ENCODE peak calls at places on chromosomes 12 and 14, in seven cellular contexts. One of them, this sample, is unnamed.

GRCh38 chr14:24443053-24443683 is 592 bp upstream of the SDR39U1 start:
- DNase-seq in Panc1: no peak
- DNase-seq in breast epithelium: no peak
- DNase-seq in CD4-positive, alpha-beta T cell: no peak
- DNase-seq in MCF 10A: no peak
- DNase-seq in GM06990: no peak
- DNase-seq in fibroblast of the aortic adventitia: no peak
- DNase-seq in this sample: no peak

GRCh38 chr14:37658174-37658573 is 62.7 kb downstream of the TTC6 start:
- DNase-seq in MCF 10A: no peak
- DNase-seq in GM06990: no peak
- DNase-seq in fibroblast of the aortic adventitia: no peak
- DNase-seq in CD4-positive, alpha-beta T cell: no peak
- DNase-seq in Panc1: no peak
- DNase-seq in breast epithelium: no peak
- DNase-seq in this sample: no peak

GRCh38 chr14:54857830-54858269 is 44.8 kb downstream of the GCH1 start:
- DNase-seq in breast epithelium: no peak
- DNase-seq in CD4-positive, alpha-beta T cell: no peak
- DNase-seq in MCF 10A: no peak
- DNase-seq in fibroblast of the aortic adventitia: peak; percentile 27
- DNase-seq in Panc1: no peak
- DNase-seq in GM06990: peak; percentile 46
- DNase-seq in this sample: no peak

GRCh38 chr12:122878780-122879612 is 16.9 kb downstream of the VPS37B start:
- DNase-seq in breast epithelium: no peak
- DNase-seq in fibroblast of the aortic adventitia: no peak
- DNase-seq in GM06990: no peak
- DNase-seq in CD4-positive, alpha-beta T cell: no peak
- DNase-seq in MCF 10A: no peak
- DNase-seq in Panc1: no peak
- DNase-seq in this sample: no peak

GRCh38 chr12:14264777-14265176 is 100.7 kb upstream of the ATF7IP start:
- DNase-seq in breast epithelium: no peak
- DNase-seq in Panc1: no peak
- DNase-seq in CD4-positive, alpha-beta T cell: no peak
- DNase-seq in MCF 10A: peak; percentile 50
- DNase-seq in GM06990: no peak
- DNase-seq in fibroblast of the aortic adventitia: no peak
- DNase-seq in this sample: no peak

GRCh38 chr14:55756078-55756477 is 176.1 kb downstream of the KTN1 start:
- DNase-seq in CD4-positive, alpha-beta T cell: no peak
- DNase-seq in Panc1: no peak
- DNase-seq in GM06990: no peak
- DNase-seq in breast epithelium: no peak
- DNase-seq in fibroblast of the aortic adventitia: no peak
- DNase-seq in MCF 10A: no peak
- DNase-seq in this sample: no peak

GRCh38 chr14:80152166-80152565 is 59.1 kb downstream of the DIO2 start:
- DNase-seq in CD4-positive, alpha-beta T cell: no peak
- DNase-seq in breast epithelium: no peak
- DNase-seq in Panc1: no peak
- DNase-seq in GM06990: no peak
- DNase-seq in fibroblast of the aortic adventitia: no peak
- DNase-seq in MCF 10A: no peak
- DNase-seq in this sample: no peak

GRCh38 chr12:66929121-66929520 is 250.2 kb upstream of the GRIP1 start:
- DNase-seq in breast epithelium: no peak
- DNase-seq in MCF 10A: no peak
- DNase-seq in GM06990: no peak
- DNase-seq in CD4-positive, alpha-beta T cell: no peak
- DNase-seq in fibroblast of the aortic adventitia: no peak
- DNase-seq in Panc1: no peak
- DNase-seq in this sample: no peak

DNA sequence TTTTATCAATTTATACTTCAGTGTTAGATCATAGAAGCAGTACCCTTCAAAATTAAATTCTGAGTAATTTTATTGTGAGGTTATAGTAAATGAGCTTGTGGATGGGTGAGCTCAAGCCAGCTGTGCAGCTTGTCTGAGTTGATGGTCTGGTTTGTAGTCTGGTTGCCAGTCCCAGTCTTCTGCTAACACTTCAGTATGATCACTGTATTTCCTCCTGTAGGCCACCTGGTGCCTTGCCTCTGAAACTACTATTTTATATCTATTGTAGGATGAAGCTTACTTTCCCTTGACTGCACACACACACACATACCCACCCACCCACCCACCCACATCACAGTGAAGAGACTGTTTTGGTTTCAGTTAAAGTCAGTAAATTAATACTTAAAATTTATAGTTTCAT is 496.4 kb downstream of the PCNX1 start:
- DNase-seq in Panc1: no peak
- DNase-seq in CD4-positive, alpha-beta T cell: no peak
- DNase-seq in breast epithelium: no peak
- DNase-seq in GM06990: peak; percentile 41
- DNase-seq in fibroblast of the aortic adventitia: peak; percentile 46
- DNase-seq in MCF 10A: peak; percentile 42
- DNase-seq in this sample: no peak
- TF ChIP-seq CTCF in Panc1: peak; percentile 12
- TF ChIP-seq CTCF in CD4-positive, alpha-beta T cell: no peak
- TF ChIP-seq CTCF in breast epithelium: no peak
- TF ChIP-seq CTCF in GM06990: peak; percentile 26
- TF ChIP-seq CTCF in fibroblast of the aortic adventitia: peak; percentile 23
- TF ChIP-seq CTCF in MCF 10A: peak; percentile 18
- TF ChIP-seq CTCF in this sample: no peak

GRCh38 chr14:86781111-86781510 is 1211.9 kb downstream of the GALC start:
- DNase-seq in fibroblast of the aortic adventitia: no peak
- DNase-seq in CD4-positive, alpha-beta T cell: no peak
- DNase-seq in Panc1: no peak
- DNase-seq in GM06990: no peak
- DNase-seq in MCF 10A: no peak
- DNase-seq in breast epithelium: no peak
- DNase-seq in this sample: no peak
- TF ChIP-seq CTCF in fibroblast of the aortic adventitia: no peak
- TF ChIP-seq CTCF in CD4-positive, alpha-beta T cell: no peak
- TF ChIP-seq CTCF in Panc1: no peak
- TF ChIP-seq CTCF in GM06990: no peak
- TF ChIP-seq CTCF in MCF 10A: no peak
- TF ChIP-seq CTCF in breast epithelium: no peak
- TF ChIP-seq CTCF in this sample: no peak

DNA sequence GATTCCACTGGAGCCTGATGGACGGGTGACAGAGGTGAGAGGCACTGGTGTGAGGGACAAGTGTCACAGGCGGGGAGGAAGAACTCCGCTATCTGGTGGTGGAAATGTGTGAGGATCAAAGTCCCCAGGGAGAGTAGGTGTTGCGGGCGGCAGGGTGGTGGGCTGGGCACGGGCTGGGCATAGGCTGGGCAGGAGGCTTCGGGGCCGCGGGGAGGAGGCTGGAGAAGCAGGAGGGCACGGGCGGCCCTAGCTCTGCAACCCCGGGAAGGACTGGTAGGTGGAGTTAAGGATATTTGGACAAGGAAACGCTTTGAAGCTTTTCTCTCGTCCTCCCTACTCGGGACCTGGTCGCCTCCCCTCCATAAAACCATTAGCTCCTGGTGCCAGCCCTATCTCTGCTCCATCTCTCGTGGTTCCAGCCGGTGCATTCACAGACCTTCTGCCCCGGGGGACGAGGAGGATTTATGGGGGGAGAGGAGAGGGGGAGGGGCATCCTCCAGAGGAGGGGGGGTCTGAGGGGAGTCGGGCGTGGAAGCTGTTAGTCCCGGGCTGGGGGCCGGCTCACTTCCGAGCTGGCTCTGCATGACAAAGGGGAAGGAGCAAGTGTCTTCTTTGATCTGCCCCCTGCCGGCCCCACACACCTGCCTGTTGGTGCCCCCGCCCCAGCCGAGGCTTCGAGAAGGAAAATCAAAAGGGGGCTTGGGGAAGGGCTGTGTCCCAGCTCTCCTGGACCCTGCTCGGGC is 478 bp downstream of the WNT5B start:
- DNase-seq in breast epithelium: no peak
- DNase-seq in Panc1: no peak
- DNase-seq in GM06990: peak; percentile 44
- DNase-seq in MCF 10A: no peak
- DNase-seq in fibroblast of the aortic adventitia: no peak
- DNase-seq in CD4-positive, alpha-beta T cell: no peak
- DNase-seq in this sample: no peak
- TF ChIP-seq CTCF in breast epithelium: no peak
- TF ChIP-seq CTCF in Panc1: no peak
- TF ChIP-seq CTCF in GM06990: peak; percentile 49
- TF ChIP-seq CTCF in MCF 10A: peak; percentile 6
- TF ChIP-seq CTCF in fibroblast of the aortic adventitia: peak; percentile 23
- TF ChIP-seq CTCF in CD4-positive, alpha-beta T cell: no peak
- TF ChIP-seq CTCF in this sample: no peak

GRCh38 chr12:113889076-113889475 is 77.0 kb downstream of the RBM19 start:
- DNase-seq in MCF 10A: no peak
- DNase-seq in CD4-positive, alpha-beta T cell: no peak
- DNase-seq in fibroblast of the aortic adventitia: peak; percentile 8
- DNase-seq in breast epithelium: no peak
- DNase-seq in GM06990: no peak
- DNase-seq in Panc1: no peak
- DNase-seq in this sample: no peak
- TF ChIP-seq CTCF in MCF 10A: no peak
- TF ChIP-seq CTCF in CD4-positive, alpha-beta T cell: no peak
- TF ChIP-seq CTCF in fibroblast of the aortic adventitia: no peak
- TF ChIP-seq CTCF in breast epithelium: no peak
- TF ChIP-seq CTCF in GM06990: no peak
- TF ChIP-seq CTCF in Panc1: no peak
- TF ChIP-seq CTCF in this sample: no peak

DNA sequence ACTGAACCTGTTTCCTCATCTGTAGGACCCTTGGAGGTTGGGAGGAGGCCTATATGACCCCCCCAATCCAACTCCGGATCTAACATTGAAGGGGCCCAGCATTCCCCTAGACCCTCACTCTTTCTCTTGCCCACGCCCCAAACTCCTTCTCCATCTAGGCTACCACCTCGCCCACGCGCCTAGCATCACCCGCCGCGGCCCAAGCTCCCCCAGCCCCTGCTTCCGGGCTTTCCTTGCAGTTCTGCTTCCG is 468 bp downstream of the CERS5 start:
- DNase-seq in CD4-positive, alpha-beta T cell: peak; percentile 7
- DNase-seq in breast epithelium: no peak
- DNase-seq in fibroblast of the aortic adventitia: no peak
- DNase-seq in GM06990: no peak
- DNase-seq in Panc1: no peak
- DNase-seq in MCF 10A: peak; percentile 22
- DNase-seq in this sample: no peak
- TF ChIP-seq CTCF in CD4-positive, alpha-beta T cell: no peak
- TF ChIP-seq CTCF in breast epithelium: no peak
- TF ChIP-seq CTCF in fibroblast of the aortic adventitia: no peak
- TF ChIP-seq CTCF in GM06990: no peak
- TF ChIP-seq CTCF in Panc1: no peak
- TF ChIP-seq CTCF in MCF 10A: no peak
- TF ChIP-seq CTCF in this sample: no peak

DNA sequence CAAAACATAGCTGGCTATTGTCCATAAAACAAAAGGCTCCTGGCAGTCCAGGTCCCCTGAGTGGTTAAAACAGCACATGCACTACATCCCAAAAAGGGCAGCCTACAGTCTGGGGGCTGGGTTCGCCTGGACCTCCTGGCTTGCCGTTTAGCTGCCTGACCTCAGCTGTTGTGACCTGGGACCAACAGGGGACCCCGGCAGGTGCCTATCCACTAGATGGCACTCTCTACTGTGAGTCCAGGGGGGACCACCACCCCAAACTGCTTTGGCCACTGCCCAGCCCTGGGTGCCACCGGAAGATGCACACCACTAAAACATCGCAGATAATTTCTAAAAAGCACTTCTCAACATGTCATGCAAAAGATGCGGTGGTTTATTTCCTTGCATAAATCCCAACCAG is 2.9 kb upstream of the RTL1 start:
- DNase-seq in GM06990: no peak
- DNase-seq in fibroblast of the aortic adventitia: no peak
- DNase-seq in Panc1: no peak
- DNase-seq in breast epithelium: no peak
- DNase-seq in CD4-positive, alpha-beta T cell: no peak
- DNase-seq in MCF 10A: no peak
- DNase-seq in this sample: no peak
- TF ChIP-seq CTCF in GM06990: peak; percentile 9
- TF ChIP-seq CTCF in fibroblast of the aortic adventitia: no peak
- TF ChIP-seq CTCF in Panc1: peak; percentile 49
- TF ChIP-seq CTCF in breast epithelium: no peak
- TF ChIP-seq CTCF in CD4-positive, alpha-beta T cell: no peak
- TF ChIP-seq CTCF in MCF 10A: peak; percentile 39
- TF ChIP-seq CTCF in this sample: peak; percentile 3

GRCh38 chr14:85191986-85192385 is 338.0 kb upstream of the FLRT2 start:
- DNase-seq in Panc1: no peak
- DNase-seq in MCF 10A: peak; percentile 30
- DNase-seq in breast epithelium: no peak
- DNase-seq in fibroblast of the aortic adventitia: no peak
- DNase-seq in CD4-positive, alpha-beta T cell: no peak
- DNase-seq in GM06990: no peak
- DNase-seq in this sample: no peak

GRCh38 chr14:85197976-85198375 is 332.0 kb upstream of the FLRT2 start:
- DNase-seq in MCF 10A: no peak
- DNase-seq in fibroblast of the aortic adventitia: no peak
- DNase-seq in breast epithelium: no peak
- DNase-seq in GM06990: no peak
- DNase-seq in Panc1: no peak
- DNase-seq in CD4-positive, alpha-beta T cell: no peak
- DNase-seq in this sample: no peak

GRCh38 chr14:85190251-85190650 is 339.7 kb upstream of the FLRT2 start:
- DNase-seq in breast epithelium: no peak
- DNase-seq in CD4-positive, alpha-beta T cell: no peak
- DNase-seq in fibroblast of the aortic adventitia: no peak
- DNase-seq in Panc1: no peak
- DNase-seq in GM06990: no peak
- DNase-seq in MCF 10A: no peak
- DNase-seq in this sample: no peak

DNA sequence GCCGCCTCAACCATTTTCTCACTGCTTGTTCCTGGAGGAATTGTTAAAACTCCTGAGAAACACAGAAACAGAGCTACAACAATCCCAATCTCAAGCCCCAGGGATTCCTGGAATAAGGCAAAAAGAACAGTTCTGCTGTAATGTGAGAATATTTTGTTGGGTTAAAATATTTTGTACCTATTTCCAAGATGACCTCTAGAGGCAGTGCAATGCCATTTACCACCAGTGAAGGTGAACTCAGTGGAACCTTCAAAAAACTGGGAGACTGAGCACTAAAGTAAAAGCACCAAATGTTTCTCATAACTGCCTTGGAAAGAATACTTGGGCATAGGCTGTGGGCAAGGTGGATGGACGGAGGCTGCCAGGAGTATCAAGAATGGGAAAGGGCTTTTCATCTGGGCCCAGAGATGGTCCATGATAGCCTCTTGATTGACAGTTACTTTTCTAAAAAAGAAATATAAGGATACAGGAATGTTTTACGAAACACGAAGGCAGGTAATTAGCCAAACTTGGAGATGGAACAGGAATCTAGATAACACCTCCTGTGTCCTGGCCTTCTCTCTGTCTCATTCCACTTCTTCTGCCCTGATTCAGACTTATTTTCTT is 334.0 kb upstream of the FLRT2 start:
- DNase-seq in breast epithelium: no peak
- DNase-seq in MCF 10A: peak; percentile 38
- DNase-seq in CD4-positive, alpha-beta T cell: no peak
- DNase-seq in GM06990: no peak
- DNase-seq in fibroblast of the aortic adventitia: peak; percentile 49
- DNase-seq in Panc1: no peak
- DNase-seq in this sample: no peak
- TF ChIP-seq CTCF in breast epithelium: no peak
- TF ChIP-seq CTCF in MCF 10A: peak; percentile 42
- TF ChIP-seq CTCF in CD4-positive, alpha-beta T cell: no peak
- TF ChIP-seq CTCF in GM06990: peak; percentile 14
- TF ChIP-seq CTCF in fibroblast of the aortic adventitia: peak; percentile 67
- TF ChIP-seq CTCF in Panc1: peak; percentile 55
- TF ChIP-seq CTCF in this sample: peak; percentile 51